ENCODE peak calls at places on chromosomes 4 and X, in six cellular contexts. N, D, H, S, B and P are unnamed samples.

GRCh38 chrX:22433292-22434070 is 160.8 kb downstream of the CBLL2 start:
- DNase-seq in S (no peak), D (no peak), H (no peak), N (no peak), B (no peak), P (no peak)

GRCh38 chrX:11408783-11409182 is 115.6 kb downstream of the AMELX start:
- DNase-seq in H (no peak), B (no peak), S (no peak), N (no peak), D (no peak), P (no peak)

GRCh38 chrX:108312938-108313337 is 125.3 kb downstream of the COL4A6 start:
- DNase-seq in B (peak; percentile 29), S (no peak), N (peak; percentile 72), D (no peak), H (no peak), P (peak; percentile 67)

GRCh38 chr4:38920186-38920585 is 52.6 kb downstream of the FAM114A1 start:
- DNase-seq in S (no peak), D (no peak), H (no peak), N (no peak), B (no peak), P (no peak)

GRCh38 chr4:139301821-139302611 is at the start of gene NDUFC1:
- DNase-seq in B (peak; percentile 67), N (peak; percentile 59), H (peak; percentile 86), D (peak; percentile 48), S (no peak), P (peak; percentile 60)

GRCh38 chrX:139204576-139204902 is 326.0 kb upstream of the F9 start:
- DNase-seq in D (no peak), B (peak; percentile 21), S (no peak), H (no peak), N (no peak), P (no peak)

GRCh38 chr4:149500806-149501205 is 314.8 kb downstream of the IQCM start:
- DNase-seq in S (no peak), H (no peak), B (no peak), N (no peak), D (no peak), P (no peak)

GRCh38 chrX:24426340-24426913 is 38.7 kb upstream of the PDK3 start:
- DNase-seq in B (no peak), H (no peak), N (peak; percentile 2), S (no peak), D (no peak), P (peak; percentile 67)

GRCh38 chrX:150049647-150050046 is 111.4 kb upstream of the EOLA2 start:
- DNase-seq in H (no peak), B (no peak), S (no peak), D (no peak), N (no peak), P (no peak)

DNA sequence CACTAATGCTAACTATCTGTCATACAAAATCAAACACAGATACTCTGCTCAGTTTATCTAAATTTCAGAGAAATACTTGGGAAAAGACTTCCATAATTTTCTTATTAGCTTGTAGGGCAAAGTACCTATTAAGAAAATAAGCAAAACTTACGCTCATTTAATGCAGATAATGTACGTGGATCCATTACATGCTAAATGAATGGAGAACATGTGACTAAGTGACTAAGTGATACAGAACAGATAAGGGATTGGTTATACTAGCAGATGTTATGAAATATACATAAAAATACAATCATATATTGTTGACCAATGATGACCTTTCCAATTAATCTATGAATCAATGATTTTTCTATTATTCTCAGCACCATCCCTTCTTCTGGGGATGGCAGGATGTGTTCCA is 25.7 kb downstream of the EREG start:
- DNase-seq in D (no peak), S (no peak), H (no peak), N (no peak), B (no peak), P (no peak)
- TF ChIP-seq CTCF in D (no peak), S (no peak), H (no peak), N (no peak), B (no peak), P (no peak)

GRCh38 chr4:160319868-160320260 is 1217.0 kb downstream of the RAPGEF2 start:
- DNase-seq in B (no peak), H (no peak), N (peak; percentile 74), D (no peak), S (no peak), P (no peak)
- H3K27ac ChIP-seq in B (no peak overlapping the region), H (no peak overlapping the region), N (peak overlapping the region; percentile 96), D (no peak overlapping the region), S (no peak overlapping the region), P (no peak overlapping the region)

GRCh38 chrX:16836371-16836770 is 33.8 kb downstream of the RBBP7 start:
- DNase-seq in S (no peak), D (peak; percentile 45), N (peak; percentile 62), H (peak; percentile 34), B (peak; percentile 44), P (no peak)
- TF ChIP-seq CTCF in S (peak; percentile 84), D (peak; percentile 49), N (peak; percentile 19), H (peak; percentile 31), B (peak; percentile 37), P (no peak)

GRCh38 chrX:145818522-145819075 is 970 bp downstream of the SLITRK2 start:
- DNase-seq in B (no peak), H (no peak), S (no peak), N (no peak), D (no peak), P (no peak)
- H3K27ac ChIP-seq in B (no peak overlapping the region), H (no peak overlapping the region), S (no peak overlapping the region), N (no peak overlapping the region), D (no peak overlapping the region), P (no peak overlapping the region)

GRCh38 chr4:72886602-72887001 is 182.9 kb downstream of the COX18 start:
- DNase-seq in B (no peak), S (no peak), N (no peak), D (no peak), H (no peak), P (peak; percentile 3)
- TF ChIP-seq CTCF in B (peak; percentile 15), S (no peak), N (no peak), D (no peak), H (no peak), P (no peak)

DNA sequence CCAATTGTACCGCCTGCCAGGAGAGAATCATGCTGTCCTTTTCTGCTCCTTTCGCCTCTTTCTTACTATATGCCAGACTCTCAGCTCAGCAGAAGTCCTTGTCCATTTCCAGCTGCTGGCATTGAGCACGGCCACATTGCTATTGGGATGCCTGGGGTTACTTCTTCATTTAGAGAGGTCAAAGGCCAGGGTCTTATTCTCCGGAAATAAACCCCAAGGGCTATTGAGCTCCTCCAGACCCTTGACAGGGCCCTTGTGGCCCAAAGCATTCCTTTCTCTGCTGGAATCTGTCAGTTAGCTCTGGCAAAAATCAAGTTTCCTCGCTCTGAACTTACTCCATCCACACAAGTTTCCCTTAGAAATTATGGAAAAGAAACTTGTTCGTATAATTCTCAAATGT is 11.9 kb downstream of the AKAP4 start:
- DNase-seq in N (no peak), S (no peak), H (no peak), B (no peak), D (no peak), P (no peak)
- H3K27ac ChIP-seq in N (no peak overlapping the region), S (no peak overlapping the region), H (no peak overlapping the region), B (no peak overlapping the region), D (no peak overlapping the region), P (no peak overlapping the region)

DNA sequence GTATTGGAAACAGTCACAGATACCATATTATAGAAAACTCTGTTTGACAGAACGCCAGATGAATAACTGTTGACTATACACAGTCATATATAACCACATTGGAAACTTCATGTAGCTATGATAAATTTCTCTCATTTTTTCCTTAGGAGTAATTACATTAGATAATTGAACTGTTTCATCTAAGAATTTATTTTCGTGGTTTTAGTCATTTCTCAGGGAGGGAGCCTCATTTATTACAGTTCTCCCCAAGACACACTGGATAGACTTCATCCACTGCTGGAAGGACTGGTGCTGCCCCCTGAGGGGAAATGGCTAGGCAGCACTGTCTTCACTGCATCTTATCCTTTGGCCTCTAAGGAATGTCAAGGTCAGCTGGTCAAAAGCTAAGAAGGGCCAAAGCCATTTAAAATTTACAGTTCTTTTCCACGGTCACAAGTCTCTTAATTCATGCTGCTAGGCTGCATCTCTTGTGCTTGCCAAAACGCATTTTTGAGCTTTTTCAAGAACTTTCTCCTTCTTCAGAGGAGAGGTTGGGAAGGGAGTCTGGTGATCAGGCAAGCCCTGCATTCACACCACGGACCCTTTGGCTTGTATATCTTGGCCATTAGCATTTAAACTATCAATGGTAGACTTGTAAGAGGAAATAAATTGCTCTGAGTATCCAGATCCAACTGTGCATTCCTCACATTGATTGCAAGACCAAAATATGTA is 145.1 kb downstream of the CBR4 start:
- DNase-seq in B (no peak), H (no peak), N (no peak), S (no peak), D (no peak), P (no peak)
- TF ChIP-seq CTCF in B (peak; percentile 27), H (no peak), N (no peak), S (peak; percentile 48), D (no peak), P (no peak)